ENCODE peak calls at places on chromosomes 4 and X, in eight cellular contexts. W is aorta, H is pancreas, Q is heart right ventricle, C is right cardiac atrium, Z is GM12878, A is foreskin keratinocyte, N is lower lobe of right lung. G is an unnamed sample.
A peak's percentile ranks its signal among the peaks of the same experiment; 100 is the strongest.

GRCh38 chr4:185716008-185716976 is 95.7 kb downstream of the SORBS2 start:
- ATAC-seq in W (no peak), H (peak; percentile 60), Q (peak; percentile 44), C (peak; percentile 65), Z (no peak), A (peak; percentile 25), N (peak; percentile 86), G (no peak)

GRCh38 chr4:46894841-46895240 is 14.2 kb downstream of the COX7B2 start:
- ATAC-seq in W (no peak), H (no peak), Q (no peak), C (no peak), Z (no peak), A (no peak), N (no peak), G (no peak)

GRCh38 chr4:2457481-2458295 is 11.2 kb upstream of the RNF4 start:
- ATAC-seq in W (no peak), H (peak; percentile 94), Q (no peak), C (no peak), Z (no peak), A (no peak), N (no peak), G (no peak)

GRCh38 chr4:62410371-62411003 is 1210.4 kb downstream of the ADGRL3 start:
- ATAC-seq in W (no peak), H (no peak), Q (peak; percentile 79), C (peak; percentile 88), Z (peak; percentile 66), A (no peak), N (no peak), G (no peak)

GRCh38 chr4:19776929-19777328 is 474.8 kb upstream of the SLIT2 start:
- ATAC-seq in W (no peak), H (no peak), Q (no peak), C (no peak), Z (no peak), A (no peak), N (no peak), G (no peak)

GRCh38 chrX:27336466-27337091 is 126.6 kb downstream of the PPP4R3C start:
- ATAC-seq in W (no peak), H (peak; percentile 65), Q (no peak), C (no peak), Z (peak; percentile 73), A (no peak), N (no peak), G (no peak)

GRCh38 chrX:118218940-118219339 is 102.3 kb upstream of the KLHL13 start:
- ATAC-seq in W (no peak), H (no peak), Q (no peak), C (no peak), Z (no peak), A (no peak), N (no peak), G (no peak)

GRCh38 chr4:111595456-111595855 is 549.8 kb upstream of the FAM241A start:
- ATAC-seq in W (no peak), H (no peak), Q (no peak), C (no peak), Z (no peak), A (no peak), N (no peak), G (no peak)

GRCh38 chr4:32119907-32120306 is 1399.7 kb downstream of the PCDH7 start:
- ATAC-seq in W (no peak), H (no peak), Q (no peak), C (no peak), Z (no peak), A (no peak), N (no peak), G (no peak)

GRCh38 chr4:155952546-155952945 is 1.1 kb downstream of the CTSO start:
- ATAC-seq in W (no peak), H (no peak), Q (no peak), C (no peak), Z (no peak), A (no peak), N (no peak), G (no peak)

GRCh38 chr4:102447413-102447812 is 53.7 kb upstream of the NFKB1 start:
- ATAC-seq in W (no peak), H (no peak), Q (no peak), C (no peak), Z (peak; percentile 49), A (no peak), N (no peak), G (no peak)

GRCh38 chr4:19381068-19381467 is 870.6 kb upstream of the SLIT2 start:
- ATAC-seq in W (no peak), H (no peak), Q (no peak), C (no peak), Z (no peak), A (peak; percentile 91), N (no peak), G (no peak)

GRCh38 chrX:134460861-134461218 is 875 bp downstream of the HPRT1 start:
- ATAC-seq in W (no peak), H (peak; percentile 54), Q (peak; percentile 2), C (no peak), Z (peak; percentile 32), A (peak; percentile 5), N (peak; percentile 15), G (no peak)

GRCh38 chrX:31153475-31154047 is 81.7 kb upstream of the FTHL17 start:
- ATAC-seq in W (no peak), H (no peak), Q (no peak), C (no peak), Z (no peak), A (no peak), N (no peak), G (no peak)

GRCh38 chrX:43970528-43970927 is 2.7 kb downstream of the NDP start:
- ATAC-seq in W (no peak), H (no peak), Q (no peak), C (no peak), Z (no peak), A (peak; percentile 68), N (no peak), G (no peak)

GRCh38 chr4:182922551-182923284 is 5.5 kb upstream of the DCTD start:
- ATAC-seq in W (no peak), H (peak; percentile 60), Q (no peak), C (no peak), Z (no peak), A (no peak), N (no peak), G (no peak)

GRCh38 chr4:99024481-99025275 is 29.2 kb downstream of the METAP1 start:
- ATAC-seq in W (no peak), H (peak; percentile 93), Q (peak; percentile 81), C (peak; percentile 77), Z (peak; percentile 29), A (peak; percentile 65), N (peak; percentile 43), G (no peak)

GRCh38 chr4:81606166-81606565 is 134.5 kb upstream of the RASGEF1B start:
- ATAC-seq in W (no peak), H (no peak), Q (no peak), C (no peak), Z (no peak), A (no peak), N (no peak), G (no peak)

GRCh38 chr4:81602853-81603252 is 131.1 kb upstream of the RASGEF1B start:
- ATAC-seq in W (no peak), H (no peak), Q (no peak), C (no peak), Z (no peak), A (no peak), N (no peak), G (no peak)

GRCh38 chr4:81606796-81607550 is 135.3 kb upstream of the RASGEF1B start:
- ATAC-seq in W (peak; percentile 56), H (peak; percentile 55), Q (peak; percentile 63), C (peak; percentile 86), Z (no peak), A (peak; percentile 41), N (peak; percentile 85), G (peak; percentile 57)

GRCh38 chr4:81605278-81605677 is 133.6 kb upstream of the RASGEF1B start:
- ATAC-seq in W (no peak), H (no peak), Q (no peak), C (no peak), Z (no peak), A (no peak), N (no peak), G (no peak)

DNA sequence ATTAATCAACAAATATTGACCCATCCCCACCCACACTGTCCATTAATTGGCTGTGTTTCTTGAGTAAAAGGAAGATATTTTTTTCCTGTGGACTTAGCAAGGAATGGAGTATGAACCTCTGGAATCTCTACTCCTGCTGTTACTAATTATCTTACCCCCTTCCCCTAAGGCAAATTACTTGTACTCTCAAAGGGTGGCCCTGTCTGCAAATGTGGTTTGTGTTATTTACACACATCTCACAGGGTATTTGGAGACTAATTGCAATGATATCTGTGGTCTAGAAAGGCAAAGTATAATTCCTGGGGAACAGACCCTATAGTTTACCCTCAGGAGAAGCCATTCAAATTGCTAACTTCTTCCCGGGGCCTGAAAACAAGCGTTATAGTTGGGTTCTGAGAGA is 133.0 kb upstream of the RASGEF1B start:
- ATAC-seq in W (no peak), H (no peak), Q (no peak), C (no peak), Z (no peak), A (no peak), N (no peak), G (no peak)
- H3K4me1 ChIP-seq in W (no peaks in the 10 kb centered on the region), H (no peaks in the 10 kb centered on the region), Q (peaks cover 30% of the 10 kb centered on the region), C (no peaks in the 10 kb centered on the region), Z (no peaks in the 10 kb centered on the region), A (no peaks in the 10 kb centered on the region), N (peaks cover 8% of the 10 kb centered on the region), G (peaks cover 27% of the 10 kb centered on the region)

DNA sequence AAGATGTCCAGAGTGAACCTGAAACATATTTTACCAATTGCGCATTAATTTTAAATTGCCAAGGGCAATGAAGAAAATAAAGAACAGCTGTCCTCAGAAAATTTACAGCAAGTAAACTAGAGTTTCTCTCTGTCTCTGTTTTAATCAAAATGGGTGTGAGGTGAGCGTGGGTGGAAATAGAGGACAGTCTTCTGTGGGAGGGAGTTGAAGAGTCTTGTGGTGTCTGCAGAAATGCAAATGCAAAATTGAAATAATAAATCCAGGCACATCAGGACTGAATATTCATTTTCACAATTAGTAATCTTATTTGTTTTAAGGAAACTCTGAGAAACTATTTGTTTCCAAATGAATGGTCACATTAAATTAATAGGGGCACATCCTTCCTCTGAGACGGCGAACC is 192.0 kb downstream of the ARHGAP10 start:
- ATAC-seq in W (no peak), H (no peak), Q (no peak), C (no peak), Z (peak; percentile 49), A (no peak), N (no peak), G (no peak)
- H3K4me1 ChIP-seq in W (peaks cover 12% of the 10 kb centered on the region), H (no peaks in the 10 kb centered on the region), Q (peaks cover 5% of the 10 kb centered on the region), C (peaks cover 4% of the 10 kb centered on the region), Z (peaks cover 3% of the 10 kb centered on the region), A (no peaks in the 10 kb centered on the region), N (no peaks in the 10 kb centered on the region), G (peaks cover 11% of the 10 kb centered on the region)

DNA sequence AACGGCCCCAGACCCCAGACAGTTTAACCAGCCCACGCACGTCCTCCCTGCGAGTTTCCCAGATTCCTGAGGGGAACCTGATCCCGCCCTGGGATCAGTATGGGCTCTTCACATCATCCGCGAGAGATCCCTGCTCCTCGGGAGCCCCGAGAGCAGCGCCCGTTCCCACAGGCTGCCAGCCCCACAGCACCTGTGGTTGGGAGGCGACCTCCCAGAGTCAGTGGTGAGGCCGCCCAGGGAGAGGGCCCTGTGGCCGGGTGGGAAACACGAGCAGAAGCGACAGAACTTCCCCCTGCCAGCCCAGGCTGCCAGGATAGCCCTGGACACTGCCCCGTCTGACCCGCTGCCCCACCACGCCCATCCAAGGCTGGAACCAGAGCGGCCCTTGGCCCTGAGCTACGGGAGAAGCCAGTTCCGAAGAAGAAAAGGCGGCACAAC is 32.8 kb downstream of the TSC22D3 start:
- ATAC-seq in W (no peak), H (peak; percentile 15), Q (no peak), C (no peak), Z (no peak), A (no peak), N (no peak), G (no peak)
- H3K4me1 ChIP-seq in W (no peaks in the 10 kb centered on the region), H (peaks cover 15% of the 10 kb centered on the region), Q (peaks cover 65% of the 10 kb centered on the region), C (peaks cover 51% of the 10 kb centered on the region), Z (peaks cover 6% of the 10 kb centered on the region), A (peaks cover 19% of the 10 kb centered on the region), N (peaks cover 26% of the 10 kb centered on the region), G (peaks cover 93% of the 10 kb centered on the region)

GRCh38 chr4:80948995-80949394 is 81.5 kb upstream of the BMP3 start:
- ATAC-seq in W (no peak), H (no peak), Q (no peak), C (no peak), Z (peak; percentile 63), A (peak; percentile 41), N (no peak), G (no peak)
- H3K4me1 ChIP-seq in W (no peaks in the 10 kb centered on the region), H (no peaks in the 10 kb centered on the region), Q (no peaks in the 10 kb centered on the region), C (no peaks in the 10 kb centered on the region), Z (no peaks in the 10 kb centered on the region), A (no peaks in the 10 kb centered on the region), N (no peaks in the 10 kb centered on the region), G (no peaks in the 10 kb centered on the region)

G was measured in gastroesophageal sphincter.